ENCODE peak calls at places on chromosomes 11 and 22, in six cellular contexts. X is neural crest cell; M is stimulated activated CD8-positive, alpha-beta memory T cell treated with anti-CD3 and anti-CD28 coated beads, Interleukin-2, amount 100 ng/mL, for 1 hour; C is stimulated activated CD4-positive, alpha-beta T cell treated with anti-CD3 and anti-CD28 coated beads, TNF-alpha, amount 100 ng/mL, for 24 hours; U is NCI-H1417 treated with DMSO at 0.1 percent for 48 hours; D is LoVo. R is an unnamed sample.

GRCh38 chr11:96278039-96278897 is 64.7 kb downstream of the MAML2 start:
- DNase-seq in X (no peak), M (no peak), C (no peak), U (no peak), D (peak), R (no peak)

GRCh38 chr11:844693-845644 is 2.3 kb downstream of the TSPAN4 start:
- DNase-seq in X (peak), M (no peak), C (no peak), U (no peak), D (peak), R (no peak)

GRCh38 chr11:37786214-37786755 is 1188.2 kb upstream of the RAG2 start:
- DNase-seq in X (no peak), M (no peak), C (no peak), U (no peak), D (no peak), R (no peak)

GRCh38 chr11:36615829-36616228 is 17.8 kb upstream of the RAG2 start:
- DNase-seq in X (no peak), M (no peak), C (no peak), U (no peak), D (no peak), R (no peak)

GRCh38 chr22:46578251-46578823 is 40.9 kb upstream of the CELSR1 start:
- DNase-seq in X (no peak), M (no peak), C (no peak), U (no peak), D (no peak), R (no peak)

GRCh38 chr11:40202569-40202968 is 1256.9 kb downstream of the LRRC4C start:
- DNase-seq in X (no peak), M (no peak), C (no peak), U (no peak), D (no peak), R (no peak)

GRCh38 chr11:16786131-16786530 is 47.7 kb downstream of the C11orf58 start:
- DNase-seq in X (no peak), M (no peak), C (no peak), U (no peak), D (no peak), R (no peak)

GRCh38 chr11:130771708-130772107 is 144.6 kb downstream of the SNX19 start:
- DNase-seq in X (no peak), M (no peak), C (no peak), U (no peak), D (no peak), R (no peak)

GRCh38 chr22:22123118-22123959 is 121.2 kb upstream of the VPREB1 start:
- DNase-seq in X (no peak), M (no peak), C (no peak), U (no peak), D (no peak), R (no peak)

GRCh38 chr11:114081641-114082414 is 22.3 kb downstream of the ZBTB16 start:
- DNase-seq in X (no peak), M (no peak), C (no peak), U (no peak), D (no peak), R (no peak)

GRCh38 chr22:45612940-45613339 is 58.7 kb upstream of the ATXN10 start:
- DNase-seq in X (no peak), M (no peak), C (no peak), U (no peak), D (no peak), R (no peak)